ENCODE peak calls at places on chromosomes 1 and 21, in four cellular contexts. E is endothelial cell of umbilical vein, R is vagina, S is esophagus muscularis mucosa. F is an unnamed sample. For H3K4me1, the result is how much of the 10 kb centered on the place peaks cover.

GRCh38 chr1:227940791-227941241 is 6.9 kb downstream of the WNT9A start:
- DNase-seq in E (no peak), R (no peak), S (no peak), F (no peak)

GRCh38 chr1:234870582-234870981 is 258.1 kb downstream of the TOMM20 start:
- DNase-seq in E (no peak), R (no peak), S (no peak), F (no peak)

GRCh38 chr21:45409466-45410150 is 4.6 kb downstream of the COL18A1 start:
- DNase-seq in E (no peak), R (no peak), S (no peak), F (no peak)

GRCh38 chr1:226687476-226687875 is 51.6 kb downstream of the ITPKB start:
- DNase-seq in E (no peak), R (no peak), S (no peak), F (no peak)

GRCh38 chr1:88737338-88737927 is 53.4 kb downstream of the PKN2 start:
- DNase-seq in E (no peak), R (no peak), S (no peak), F (no peak)

GRCh38 chr21:33968082-33968997 is 52.7 kb upstream of the ATP5PO start:
- DNase-seq in E (peak), R (peak), S (no peak), F (peak)

GRCh38 chr1:210800301-210800700 is 333.6 kb downstream of the KCNH1 start:
- DNase-seq in E (no peak), R (no peak), S (no peak), F (no peak)

GRCh38 chr1:64471218-64471719 is 1.3 kb downstream of the CACHD1 start:
- DNase-seq in E (peak), R (no peak), S (peak), F (peak)

GRCh38 chr1:245177071-245177900 is 22.5 kb downstream of the KIF26B start:
- DNase-seq in E (no peak), R (no peak), S (no peak), F (no peak)

GRCh38 chr1:5993553-5994510 is 1.6 kb upstream of the NPHP4 start:
- DNase-seq in E (no peak), R (no peak), S (no peak), F (no peak)

DNA sequence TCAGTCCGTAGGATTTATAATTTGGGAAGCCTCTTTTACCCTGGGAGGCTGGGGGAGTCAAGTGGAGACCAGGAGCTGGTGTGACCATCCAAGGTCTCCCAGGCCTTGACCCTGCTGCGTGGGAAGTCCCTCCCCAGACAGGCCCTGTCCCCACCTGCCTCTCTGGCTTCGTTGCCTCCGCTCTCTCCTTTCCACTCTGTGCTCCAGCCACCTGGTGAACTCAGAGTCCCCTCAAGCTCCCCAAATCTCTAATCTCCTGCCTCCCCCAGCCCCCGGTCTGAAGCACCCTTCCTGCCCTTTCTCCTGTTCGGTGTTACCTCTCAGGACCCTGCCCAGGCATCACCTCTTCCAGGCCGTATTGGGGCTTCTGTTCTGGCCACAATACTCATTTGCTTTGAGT is 27.9 kb downstream of the CDCP2 start:
- DNase-seq in E (no peak), R (no peak), S (no peak), F (no peak)
- H3K4me1 ChIP-seq in E (under half), R (under half), S (under half), F (under half)

GRCh38 chr1:2313651-2314296 is 77.6 kb downstream of the MORN1 start:
- DNase-seq in E (no peak), R (no peak), S (no peak), F (no peak)
- H3K4me3 ChIP-seq in E (peak), R (peak), S (peak), F (peak)

DNA sequence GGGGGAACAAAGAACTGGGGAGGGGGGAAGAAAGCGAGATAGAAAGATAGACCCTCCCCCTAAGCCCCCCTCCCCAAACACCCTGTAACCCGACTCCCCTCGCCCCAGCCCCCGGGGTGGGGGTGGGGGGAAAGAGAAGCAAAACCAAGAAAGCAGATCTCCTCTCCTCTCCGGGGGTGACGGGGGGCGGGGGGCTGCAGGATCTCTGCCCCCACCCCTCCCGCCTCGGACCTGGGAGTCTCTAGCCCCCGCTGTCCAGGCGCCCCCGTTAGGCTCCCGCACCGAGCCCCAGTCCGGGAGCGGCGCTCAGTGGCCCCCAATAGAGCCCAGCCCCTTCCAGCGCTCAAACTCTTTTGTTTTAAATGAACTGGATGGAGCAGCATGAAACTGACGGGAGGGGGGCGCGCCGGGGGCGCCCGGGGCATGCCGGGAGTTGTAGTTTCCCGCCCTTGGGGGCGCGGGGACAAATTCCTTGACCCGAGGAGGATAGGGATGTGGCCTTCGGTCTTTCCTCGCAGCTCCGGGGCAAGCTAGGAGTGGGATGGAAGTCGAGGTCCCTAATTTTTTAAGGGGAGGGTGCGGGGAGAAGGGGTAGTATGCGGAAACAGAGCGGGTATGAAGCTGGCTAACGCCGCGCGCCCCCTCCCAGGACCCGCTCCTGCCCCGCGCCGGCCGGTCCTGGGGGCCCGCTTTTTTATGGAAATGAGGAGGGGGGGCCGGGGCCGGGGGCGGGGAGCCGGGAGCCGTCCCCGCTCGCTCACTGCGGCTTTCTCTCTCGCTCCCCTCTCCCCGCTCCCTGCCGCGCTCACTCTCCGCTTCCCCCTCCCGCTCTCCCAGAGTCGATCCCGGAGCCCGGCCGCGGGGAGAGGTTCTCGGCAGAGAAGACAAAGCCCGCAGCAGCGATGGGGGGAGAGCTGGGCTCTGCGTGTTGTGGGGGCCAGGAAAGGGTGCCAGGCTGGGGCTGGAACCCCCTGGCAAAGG is at the start of gene MEX3A:
- DNase-seq in E (peak), R (no peak), S (no peak), F (peak)
- TF ChIP-seq POLR2AphosphoS5 in E (peak), R (peak), S (peak), F (no peak)

DNA sequence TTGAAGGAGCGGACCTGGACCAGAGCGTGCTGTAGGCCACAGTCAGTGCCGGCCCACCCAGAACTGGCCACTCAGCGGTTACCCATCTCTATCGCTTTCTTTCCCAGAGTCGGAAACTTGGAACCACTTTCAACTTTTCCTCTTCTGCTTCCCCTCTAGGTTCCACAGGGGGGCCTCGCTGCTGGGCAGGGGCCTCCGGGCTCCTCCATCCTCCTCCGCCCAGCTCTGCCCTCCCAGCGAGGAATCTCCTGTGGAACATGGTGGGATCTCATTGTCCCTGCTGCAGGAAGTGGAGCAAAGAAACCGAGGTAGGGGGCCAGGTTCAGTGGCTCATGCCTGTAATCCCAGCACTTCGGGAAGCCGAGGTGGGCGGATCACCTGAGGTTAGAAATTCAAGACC is 139.2 kb downstream of the ETS2 start:
- DNase-seq in E (no peak), R (no peak), S (no peak), F (no peak)
- H3K4me1 ChIP-seq in E (under half), R (under half), S (under half), F (under half)

DNA sequence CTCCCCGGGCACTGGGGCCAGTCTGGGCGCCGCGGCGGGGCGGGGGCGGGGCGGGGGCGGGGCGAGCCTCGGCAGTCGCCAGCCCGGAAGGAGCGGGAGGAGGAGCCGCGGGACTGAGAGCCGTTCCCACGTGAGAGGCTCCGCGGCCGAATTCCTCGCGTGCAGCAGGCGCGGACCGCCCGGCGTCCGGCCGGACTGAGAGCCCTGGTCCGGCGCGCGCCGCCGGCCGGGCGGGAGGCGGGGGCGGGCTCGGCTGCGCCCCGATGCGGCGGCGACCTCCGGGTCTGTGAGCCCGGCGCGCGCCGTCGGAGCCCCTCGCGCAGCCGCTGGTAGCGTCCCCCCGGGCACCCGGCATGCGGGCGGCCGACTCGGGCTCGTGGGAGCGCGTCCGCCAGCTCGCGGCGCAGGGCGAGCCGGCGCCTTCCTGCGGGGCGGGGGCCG is 229.5 kb upstream of the TMEM51 start:
- DNase-seq in E (peak), R (no peak), S (no peak), F (peak)
- H3K4me3 ChIP-seq in E (no peak), R (peak), S (peak), F (peak)

GRCh38 chr1:7050751-7051665 is 265.8 kb downstream of the CAMTA1 start:
- DNase-seq in E (no peak), R (no peak), S (no peak), F (no peak)
- TF ChIP-seq POLR2AphosphoS5 in E (no peak), R (no peak), S (no peak), F (no peak)

DNA sequence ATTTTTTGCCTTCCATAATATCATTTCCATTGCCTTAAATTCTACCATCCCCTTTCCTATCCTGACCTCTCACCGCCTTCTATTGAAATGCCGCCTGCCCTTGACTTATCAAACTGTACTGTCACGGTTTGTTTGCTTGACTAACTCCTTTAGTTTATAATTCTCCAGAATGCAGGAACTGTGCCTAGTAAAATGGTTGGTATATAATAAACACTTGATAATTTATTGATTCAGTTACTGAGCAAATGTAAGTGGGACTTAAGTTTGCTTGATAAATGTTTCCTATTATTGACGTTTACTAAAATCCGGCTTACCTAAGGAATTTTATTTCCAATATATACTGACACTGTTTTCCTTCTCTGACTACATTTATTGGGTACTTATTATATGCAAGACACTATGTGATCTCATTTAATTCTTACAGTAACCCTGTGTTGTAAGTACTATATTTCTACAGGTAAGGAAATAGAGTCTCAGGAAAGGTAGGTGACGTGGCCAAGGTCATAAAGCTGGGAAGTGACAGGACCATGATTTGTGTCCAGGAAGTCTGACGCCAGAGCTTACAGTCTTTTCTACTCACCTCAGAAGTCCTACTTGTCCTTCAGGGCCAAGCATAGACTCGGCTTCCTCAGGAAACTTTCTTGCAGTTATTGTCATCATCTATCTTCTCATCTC is 35.7 kb downstream of the DPT start:
- DNase-seq in E (no peak), R (no peak), S (no peak), F (peak)
- H3K4me1 ChIP-seq in E (under half), R (under half), S (under half), F (under half)

DNA sequence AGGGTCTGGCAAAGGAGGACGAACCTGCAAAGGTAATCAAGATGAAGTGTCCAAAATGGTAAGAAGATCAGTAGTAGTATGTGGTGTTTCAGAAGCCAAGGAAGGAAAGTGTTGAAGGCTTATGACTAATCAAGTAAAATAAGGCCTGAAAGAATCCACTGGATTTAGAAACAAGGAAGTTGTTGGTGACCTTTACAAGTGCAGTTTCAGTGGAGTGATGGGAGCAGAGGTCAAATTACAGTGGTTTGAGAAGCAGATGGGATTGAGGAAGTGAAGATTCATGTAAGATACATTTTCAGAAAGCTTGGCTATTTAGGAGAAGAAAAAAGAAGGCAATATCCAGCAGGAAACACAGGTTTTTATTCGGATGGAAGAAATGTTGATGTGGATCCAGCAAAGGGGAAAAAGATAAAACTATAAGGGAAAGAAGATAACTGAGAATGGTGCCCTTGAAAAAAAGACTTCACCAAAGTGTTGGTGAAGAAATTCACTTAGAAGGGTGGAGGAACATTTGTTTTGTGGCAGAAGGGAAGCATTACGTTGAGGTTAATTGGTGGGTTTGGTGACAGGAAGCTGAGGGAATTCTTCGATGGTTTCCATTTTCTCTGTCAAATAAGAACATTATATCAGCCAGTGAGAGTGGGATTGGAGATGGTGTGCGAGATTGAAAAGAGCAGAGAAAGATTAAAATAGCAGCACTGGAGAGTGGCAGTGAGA is 2.1 kb downstream of the ARMH1 start:
- DNase-seq in E (peak), R (no peak), S (no peak), F (no peak)
- H3K4me3 ChIP-seq in E (no peak), R (no peak), S (no peak), F (no peak)

GRCh38 chr1:212605441-212605976 is 3.1 kb upstream of the ATF3 start:
- DNase-seq in E (peak), R (no peak), S (no peak), F (no peak)

GRCh38 chr1:212607924-212608208 is 695 bp upstream of the ATF3 start:
- DNase-seq in E (no peak), R (no peak), S (no peak), F (no peak)

GRCh38 chr1:212607206-212607923 is 1.2 kb upstream of the ATF3 start:
- DNase-seq in E (peak), R (no peak), S (no peak), F (peak)

GRCh38 chr1:212606042-212606733 is 2.4 kb upstream of the ATF3 start:
- DNase-seq in E (peak), R (no peak), S (no peak), F (no peak)

DNA sequence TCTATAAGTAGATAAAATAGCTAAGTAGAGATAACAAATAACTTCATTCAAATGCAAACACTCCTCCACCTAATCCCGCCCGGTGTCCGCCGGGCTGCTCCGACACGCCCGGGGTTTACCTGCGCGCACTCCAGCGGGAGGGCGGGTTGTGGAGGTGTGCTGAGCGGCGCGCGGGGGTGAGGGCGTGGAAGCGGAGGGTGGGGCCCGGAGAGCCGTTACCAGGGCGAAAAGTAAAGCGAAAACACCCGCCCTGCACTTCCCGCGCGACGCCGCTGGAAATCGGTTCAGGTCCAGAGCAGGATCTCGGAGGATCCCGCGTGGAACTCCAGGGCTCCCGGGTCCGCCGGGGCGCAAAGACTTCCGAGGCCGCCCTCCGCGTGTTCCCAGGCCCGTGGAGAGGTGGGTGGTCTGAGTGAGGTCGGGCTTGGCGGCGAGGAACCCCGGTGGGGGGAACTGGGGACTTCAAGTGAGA is 1.8 kb upstream of the ATF3 start:
- DNase-seq in E (no peak), R (no peak), S (no peak), F (peak)
- TF ChIP-seq POLR2AphosphoS5 in E (no peak), R (no peak), S (no peak), F (no peak)

F was measured in transverse colon.